ENCODE peak calls at places on chromosomes 12 and 14, in eight cellular contexts. G, J, T, F, M, Q, L and I are unnamed samples.

GRCh38 chr12:12718853-12719252 is 1.7 kb downstream of the CDKN1B start:
- DNase-seq in G (peak; percentile 59), J (no peak), T (no peak), F (no peak), M (no peak), Q (peak; percentile 42), L (no peak), I (no peak)

GRCh38 chr14:92670177-92670576 is 78.2 kb downstream of the LGMN start:
- DNase-seq in G (peak; percentile 97), J (no peak), T (no peak), F (peak; percentile 25), M (peak; percentile 97), Q (peak; percentile 71), L (no peak), I (peak; percentile 51)

GRCh38 chr14:39102265-39102968 is 618 bp downstream of the SEC23A start:
- DNase-seq in G (peak; percentile 69), J (no peak), T (no peak), F (no peak), M (no peak), Q (peak; percentile 63), L (no peak), I (no peak)

GRCh38 chr14:74601982-74602381 is 10.1 kb downstream of the LTBP2 start:
- DNase-seq in G (no peak), J (no peak), T (no peak), F (no peak), M (no peak), Q (no peak), L (no peak), I (no peak)

GRCh38 chr12:14366211-14366762 is 805 bp downstream of the ATF7IP start:
- DNase-seq in G (peak; percentile 29), J (peak; percentile 40), T (no peak), F (no peak), M (peak; percentile 45), Q (no peak), L (no peak), I (no peak)

GRCh38 chr12:78928200-78929074 is 63.9 kb downstream of the SYT1 start:
- DNase-seq in G (peak; percentile 14), J (peak; percentile 36), T (no peak), F (no peak), M (peak; percentile 46), Q (peak; percentile 76), L (no peak), I (peak; percentile 56)

GRCh38 chr12:130988261-130989175 is 34.8 kb downstream of the ADGRD1 start:
- DNase-seq in G (no peak), J (no peak), T (no peak), F (peak; percentile 9), M (no peak), Q (no peak), L (no peak), I (no peak)

GRCh38 chr14:21087294-21088091 is 11.0 kb downstream of the ZNF219 start:
- DNase-seq in G (peak; percentile 90), J (no peak), T (peak; percentile 85), F (peak; percentile 90), M (peak; percentile 94), Q (peak; percentile 96), L (peak; percentile 66), I (peak; percentile 91)

GRCh38 chr12:89678225-89678624 is 30.4 kb downstream of the ATP2B1 start:
- DNase-seq in G (no peak), J (no peak), T (no peak), F (no peak), M (no peak), Q (no peak), L (no peak), I (no peak)

DNA sequence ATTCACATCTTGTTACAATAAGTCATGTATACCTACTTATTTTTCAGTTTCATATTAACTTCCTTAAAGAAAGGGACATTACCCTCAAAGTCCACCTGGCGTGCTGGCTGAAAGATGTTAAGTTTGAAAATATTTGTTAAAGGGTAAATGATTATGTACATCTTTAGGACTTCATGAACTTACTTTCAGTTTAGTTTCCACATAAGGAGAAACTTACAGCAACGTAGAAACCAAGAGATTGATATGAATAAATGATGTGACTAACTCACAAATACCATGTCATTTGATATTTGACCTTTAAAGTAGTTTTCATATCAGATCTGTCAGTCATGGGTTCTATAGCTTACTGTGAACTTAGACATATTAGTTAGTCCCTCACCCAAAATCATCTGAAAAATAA is 2.1 kb upstream of the CLEC2D start:
- DNase-seq in G (no peak), J (no peak), T (no peak), F (no peak), M (no peak), Q (no peak), L (no peak), I (no peak)
- H3K4me3 ChIP-seq in G (no peak overlapping the region), J (no peak overlapping the region), T (peak overlapping the region; percentile 12), F (peak overlapping the region; percentile 66), M (no peak overlapping the region), Q (no peak overlapping the region), L (no peak overlapping the region), I (no peak overlapping the region)

GRCh38 chr12:57487055-57487596 is 742 bp upstream of the MARS1 start:
- DNase-seq in G (no peak), J (no peak), T (peak; percentile 82), F (no peak), M (no peak), Q (no peak), L (no peak), I (no peak)

GRCh38 chr12:57490126-57490525 is 2.3 kb downstream of the MARS1 start:
- DNase-seq in G (no peak), J (no peak), T (peak; percentile 62), F (no peak), M (no peak), Q (no peak), L (no peak), I (no peak)

GRCh38 chr12:57487597-57488396 is at the start of gene MARS1:
- DNase-seq in G (peak; percentile 99), J (peak; percentile 95), T (peak; percentile 98), F (peak; percentile 95), M (peak; percentile 96), Q (peak; percentile 97), L (peak; percentile 96), I (peak; percentile 83)

GRCh38 chr12:57488397-57489156 is 709 bp downstream of the MARS1 start:
- DNase-seq in G (peak; percentile 18), J (no peak), T (peak; percentile 64), F (no peak), M (no peak), Q (no peak), L (no peak), I (no peak)

GRCh38 chr12:57489157-57489641 is 1.3 kb downstream of the MARS1 start:
- DNase-seq in G (peak; percentile 28), J (no peak), T (peak; percentile 49), F (no peak), M (peak; percentile 26), Q (peak; percentile 37), L (no peak), I (no peak)
- H3K4me3 ChIP-seq in G (peak overlapping the region; percentile 73), J (peak overlapping the region; percentile 97), T (peak overlapping the region; percentile 88), F (peak overlapping the region; percentile 86), M (peak overlapping the region; percentile 67), Q (peak overlapping the region; percentile 99), L (no peak overlapping the region), I (peak overlapping the region; percentile 98)

GRCh38 chr12:3086729-3087323 is 9.6 kb downstream of the TSPAN9 start:
- DNase-seq in G (no peak), J (peak; percentile 19), T (no peak), F (no peak), M (no peak), Q (no peak), L (no peak), I (no peak)
- H3K4me3 ChIP-seq in G (no peak overlapping the region), J (no peak overlapping the region), T (no peak overlapping the region), F (no peak overlapping the region), M (no peak overlapping the region), Q (no peak overlapping the region), L (no peak overlapping the region), I (no peak overlapping the region)

GRCh38 chr12:54229624-54230212 is 40.9 kb upstream of the SMUG1 start:
- DNase-seq in G (peak; percentile 98), J (peak; percentile 48), T (no peak), F (no peak), M (peak; percentile 95), Q (peak; percentile 96), L (peak; percentile 72), I (peak; percentile 95)
- H3K4me3 ChIP-seq in G (no peak overlapping the region), J (no peak overlapping the region), T (no peak overlapping the region), F (no peak overlapping the region), M (no peak overlapping the region), Q (no peak overlapping the region), L (no peak overlapping the region), I (no peak overlapping the region)

GRCh38 chr12:29771165-29771564 is 12.6 kb downstream of the TMTC1 start:
- DNase-seq in G (no peak), J (no peak), T (no peak), F (no peak), M (no peak), Q (no peak), L (no peak), I (no peak)
- H3K4me3 ChIP-seq in G (no peak overlapping the region), J (no peak overlapping the region), T (no peak overlapping the region), F (no peak overlapping the region), M (no peak overlapping the region), Q (no peak overlapping the region), L (no peak overlapping the region), I (no peak overlapping the region)

GRCh38 chr14:103699261-103699661 is 16.0 kb downstream of the XRCC3 start:
- DNase-seq in G (no peak), J (no peak), T (no peak), F (no peak), M (no peak), Q (no peak), L (no peak), I (no peak)
- H3K4me3 ChIP-seq in G (no peak overlapping the region), J (no peak overlapping the region), T (no peak overlapping the region), F (no peak overlapping the region), M (no peak overlapping the region), Q (no peak overlapping the region), L (no peak overlapping the region), I (no peak overlapping the region)